ENCODE peak calls at places on chromosomes 11 and 22, in ten cellular contexts. I is central memory CD4-positive, alpha-beta T cell; J is RKO; N is cardiac fibroblast; V is NCI-H748 treated with DMSO at 0.1 percent for 48 hours; A is tibial artery; C is dorsolateral prefrontal cortex; W is activated T-cell treated with anti-CD3 and anti-CD28 coated beads, Interleukin-2, amount 50 U/mL, for 48 hours; P is KBM-7; L is activated CD4-positive, alpha-beta T cell treated with anti-CD3 and anti-CD28 coated beads for 4 hours. H is an unnamed sample.

GRCh38 chr11:120527111-120527748 is 15.7 kb downstream of the GRIK4 start:
- DNase-seq in C (no peak), J (no peak), I (no peak), N (no peak), L (no peak), V (no peak), W (no peak), A (no peak), P (no peak), H (no peak)

GRCh38 chr22:48205790-48206189 is 1443.3 kb downstream of the TBC1D22A start:
- DNase-seq in V (no peak), C (no peak), I (no peak), L (no peak), J (no peak), P (no peak), W (no peak), N (no peak), A (no peak), H (no peak)

GRCh38 chr11:72860592-72860991 is 46.4 kb downstream of the ATG16L2 start:
- DNase-seq in C (no peak), P (no peak), I (no peak), V (no peak), L (no peak), N (peak), W (no peak), J (no peak), A (no peak), H (no peak)

GRCh38 chr11:11659567-11660341 is 37.9 kb upstream of the GALNT18 start:
- DNase-seq in V (no peak), N (no peak), C (no peak), I (no peak), W (no peak), L (no peak), J (peak), A (no peak), P (no peak), H (no peak)

GRCh38 chr22:35868938-35869337 is 151.3 kb downstream of the APOL5 start:
- DNase-seq in P (no peak), L (no peak), A (no peak), N (peak), J (no peak), W (no peak), C (no peak), I (no peak), V (no peak), H (no peak)

GRCh38 chr22:43828711-43829447 is 16.8 kb upstream of the EFCAB6 start:
- DNase-seq in L (no peak), P (no peak), J (no peak), I (no peak), N (peak), W (no peak), V (no peak), A (peak), C (no peak), H (peak)

GRCh38 chr11:120929664-120930154 is 94.2 kb upstream of the TBCEL start:
- DNase-seq in A (no peak), P (peak), C (no peak), N (peak), I (no peak), L (peak), V (peak), J (peak), W (peak), H (no peak)

GRCh38 chr22:44314425-44315067 is 1.8 kb upstream of the SHISAL1 start:
- DNase-seq in L (no peak), W (no peak), V (no peak), A (no peak), J (no peak), P (no peak), C (no peak), N (no peak), I (no peak), H (peak)

GRCh38 chr11:69063671-69064260 is 15.0 kb downstream of the TPCN2 start:
- DNase-seq in N (no peak), L (no peak), W (no peak), C (no peak), J (no peak), I (no peak), V (no peak), P (no peak), A (no peak), H (peak)

GRCh38 chr11:128764617-128765095 is 70.8 kb downstream of the FLI1 start:
- DNase-seq in L (no peak), N (no peak), I (no peak), W (no peak), A (no peak), C (no peak), P (no peak), J (no peak), V (peak), H (peak)

GRCh38 chr22:37887610-37888378 is 18.3 kb upstream of the MICALL1 start:
- DNase-seq in P (no peak), A (no peak), J (no peak), V (no peak), I (no peak), L (no peak), N (peak), C (no peak), W (no peak), H (no peak)

GRCh38 chr11:6402561-6402981 is 12.3 kb downstream of the SMPD1 start:
- DNase-seq in A (no peak), J (no peak), C (no peak), W (peak), N (no peak), I (peak), P (peak), L (peak), V (no peak), H (no peak)

GRCh38 chr11:120170741-120171261 is 32.9 kb upstream of the TRIM29 start:
- DNase-seq in P (no peak), L (no peak), C (no peak), J (no peak), W (no peak), V (no peak), N (no peak), A (peak), I (no peak), H (no peak)

GRCh38 chr11:59857444-59858434 is 8.5 kb downstream of the TCN1 start:
- DNase-seq in P (no peak), I (peak), W (no peak), L (peak), V (no peak), J (peak), C (no peak), A (no peak), N (peak), H (no peak)

GRCh38 chr11:36948445-36949171 is 350.6 kb upstream of the RAG2 start:
- DNase-seq in N (no peak), A (no peak), J (no peak), W (no peak), C (no peak), L (no peak), P (no peak), V (no peak), I (no peak), H (no peak)

GRCh38 chr22:36395061-36395849 is 7.5 kb upstream of the MYH9 start:
- DNase-seq in N (no peak), I (no peak), A (no peak), L (no peak), C (no peak), J (no peak), V (no peak), P (no peak), W (no peak), H (no peak)

GRCh38 chr11:34314176-34314575 is 43.6 kb downstream of the ABTB2 start:
- DNase-seq in W (no peak), P (no peak), V (no peak), N (no peak), I (no peak), C (no peak), L (no peak), A (no peak), J (no peak), H (no peak)

GRCh38 chr11:64834723-64835615 is 9.5 kb downstream of the CDC42BPG start:
- DNase-seq in J (peak), V (no peak), N (peak), W (no peak), A (no peak), L (no peak), C (no peak), I (no peak), P (no peak), H (peak)

GRCh38 chr11:78192911-78193341 is 4.2 kb downstream of the USP35 start:
- DNase-seq in A (peak), C (no peak), P (peak), L (peak), W (peak), J (no peak), V (no peak), I (no peak), N (peak), H (no peak)

GRCh38 chr11:3866206-3866605 is 10.7 kb downstream of the STIM1 start:
- DNase-seq in L (no peak), J (no peak), W (no peak), V (no peak), C (no peak), N (no peak), I (no peak), P (peak), A (no peak), H (peak)

H was measured in left lung.